ENCODE peak calls at places on chromosomes 6 and 20, in five cellular contexts. S is left lung; R is CD8-positive, alpha-beta memory T cell; P is lower lobe of right lung; F is A549. M is an unnamed sample.

GRCh38 chr20:48807586-48808381 is 20.0 kb downstream of the PREX1 start:
- DNase-seq in S (no peak), P (no peak), R (no peak), F (no peak), M (peak; percentile 76)

GRCh38 chr20:62900692-62901584 is 25.4 kb downstream of the DIDO1 start:
- DNase-seq in P (no peak), R (no peak), S (no peak), F (peak; percentile 57), M (no peak)

GRCh38 chr6:36432151-36432633 is 10.5 kb downstream of the PXT1 start:
- DNase-seq in S (no peak), P (no peak), F (no peak), R (no peak), M (no peak)

GRCh38 chr6:30690403-30691207 is at the start of gene NRM:
- DNase-seq in S (peak; percentile 91), P (peak; percentile 89), F (peak; percentile 60), R (peak; percentile 54), M (peak; percentile 96)

GRCh38 chr20:13262701-13263335 is 41.7 kb downstream of the ISM1 start:
- DNase-seq in P (no peak), S (no peak), R (no peak), F (no peak), M (no peak)

GRCh38 chr20:12581644-12582350 is 427.0 kb upstream of the SPTLC3 start:
- DNase-seq in S (no peak), F (no peak), P (no peak), R (no peak), M (no peak)

GRCh38 chr6:156828280-156828703 is 51.1 kb downstream of the ARID1B start:
- DNase-seq in P (no peak), R (no peak), F (peak; percentile 37), S (no peak), M (no peak)

GRCh38 chr6:25519856-25520255 is 132.2 kb upstream of the SCGN start:
- DNase-seq in P (no peak), S (no peak), F (no peak), R (no peak), M (no peak)

GRCh38 chr6:142542704-142543233 is 241.0 kb downstream of the ADGRG6 start:
- DNase-seq in R (no peak), S (peak; percentile 50), P (no peak), F (no peak), M (peak; percentile 57)

GRCh38 chr6:85680388-85680787 is 37.7 kb upstream of the SYNCRIP start:
- DNase-seq in R (no peak), P (no peak), F (no peak), S (no peak), M (no peak)

GRCh38 chr20:7094438-7094997 is 327.0 kb downstream of the BMP2 start:
- DNase-seq in R (no peak), S (no peak), F (peak; percentile 5), P (no peak), M (peak; percentile 7)

GRCh38 chr6:134589512-134589911 is 271.6 kb upstream of the SGK1 start:
- DNase-seq in R (no peak), S (no peak), P (no peak), F (peak; percentile 67), M (no peak)

GRCh38 chr20:22408521-22409402 is 175.6 kb downstream of the FOXA2 start:
- DNase-seq in F (no peak), S (no peak), P (no peak), R (no peak), M (no peak)

GRCh38 chr6:169971951-169972651 is 220.7 kb downstream of the ERMARD start:
- DNase-seq in R (no peak), P (no peak), S (no peak), F (no peak), M (no peak)

GRCh38 chr20:58699246-58700107 is 6.9 kb downstream of the NPEPL1 start:
- DNase-seq in F (no peak), P (no peak), S (peak; percentile 30), R (no peak), M (peak; percentile 74)

GRCh38 chr6:32083812-32084768 is 25.0 kb downstream of the TNXB start:
- DNase-seq in R (no peak), S (no peak), P (no peak), F (no peak), M (peak; percentile 60)
- H3K4me1 ChIP-seq in R (no peaks in the 10 kb centered on the region), S (peaks cover 23% of the 10 kb centered on the region), P (peaks cover 42% of the 10 kb centered on the region), F (peaks cover 7% of the 10 kb centered on the region), M (peaks cover 6% of the 10 kb centered on the region)

DNA sequence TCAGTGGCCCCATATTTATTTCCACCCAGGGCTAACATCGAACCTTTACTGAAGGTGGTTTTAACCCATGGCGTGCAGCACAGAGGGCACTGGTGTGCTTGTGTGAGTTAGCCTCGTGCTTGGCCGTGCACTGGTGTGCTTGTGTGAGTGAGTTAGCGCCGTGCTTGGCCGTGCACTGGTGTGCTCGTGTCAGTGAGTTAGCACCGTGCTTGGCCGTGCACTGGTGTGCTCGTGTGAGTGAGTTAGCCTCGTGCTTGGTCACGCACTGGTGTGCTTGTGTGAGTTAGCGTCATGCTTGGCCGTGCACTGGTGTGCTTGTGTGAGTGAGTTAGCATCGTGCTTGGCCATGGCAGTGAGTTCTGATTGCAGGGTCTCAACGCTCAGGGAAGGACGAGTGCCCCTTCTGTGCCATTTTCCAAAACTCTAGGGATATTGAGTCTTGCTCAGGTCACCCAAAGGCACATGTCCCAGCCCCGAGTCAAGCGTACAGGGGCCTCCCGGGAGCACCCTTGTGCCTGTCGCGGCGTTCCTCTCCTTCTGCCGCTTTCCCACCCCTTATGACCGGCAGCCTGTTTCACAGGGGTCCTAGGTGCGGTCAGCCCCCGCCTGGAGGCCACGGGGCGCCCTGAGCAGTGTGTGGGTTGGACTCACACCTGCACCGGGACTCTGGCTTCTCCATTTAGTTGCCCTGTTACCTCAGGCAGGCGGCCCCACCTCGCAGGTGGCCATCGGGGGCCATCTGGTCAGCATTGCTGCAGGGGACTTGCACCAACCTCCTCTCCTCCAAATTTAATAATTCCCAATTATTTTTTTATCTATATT is 399.1 kb downstream of the CDH4 start:
- DNase-seq in P (no peak), S (no peak), F (no peak), R (no peak), M (no peak)
- H3K4me1 ChIP-seq in P (no peaks in the 10 kb centered on the region), S (no peaks in the 10 kb centered on the region), F (no peaks in the 10 kb centered on the region), R (no peaks in the 10 kb centered on the region), M (no peaks in the 10 kb centered on the region)

GRCh38 chr6:109449789-109450673 is 5.5 kb downstream of the MICAL1 start:
- DNase-seq in F (no peak), S (no peak), R (peak; percentile 50), P (no peak), M (no peak)
- H3K4me1 ChIP-seq in F (peaks cover 3% of the 10 kb centered on the region), S (peaks cover 27% of the 10 kb centered on the region), R (peaks cover 35% of the 10 kb centered on the region), P (peaks cover 14% of the 10 kb centered on the region), M (no peaks in the 10 kb centered on the region)

GRCh38 chr20:50930139-50931047 is 844 bp downstream of the ADNP start:
- DNase-seq in S (peak; percentile 38), F (no peak), R (peak; percentile 16), P (peak; percentile 57), M (peak; percentile 77)

GRCh38 chr20:50928469-50928868 is 2.8 kb downstream of the ADNP start:
- DNase-seq in P (no peak), R (no peak), S (no peak), F (no peak), M (no peak)

GRCh38 chr20:50931306-50932015 is at the start of gene ADNP:
- DNase-seq in R (peak; percentile 92), P (peak; percentile 92), F (peak; percentile 58), S (peak; percentile 89), M (peak; percentile 97)

GRCh38 chr20:50931048-50931305 is 260 bp downstream of the ADNP start:
- DNase-seq in S (no peak), P (no peak), F (no peak), R (no peak), M (no peak)

GRCh38 chr20:50929299-50930138 is 1.7 kb downstream of the ADNP start:
- DNase-seq in S (peak; percentile 91), R (peak; percentile 90), P (peak; percentile 93), F (peak; percentile 83), M (peak; percentile 93)
- H3K4me1 ChIP-seq in S (peaks cover 62% of the 10 kb centered on the region), R (peaks cover 52% of the 10 kb centered on the region), P (peaks cover 53% of the 10 kb centered on the region), F (peaks cover 40% of the 10 kb centered on the region), M (peaks cover 7% of the 10 kb centered on the region)

DNA sequence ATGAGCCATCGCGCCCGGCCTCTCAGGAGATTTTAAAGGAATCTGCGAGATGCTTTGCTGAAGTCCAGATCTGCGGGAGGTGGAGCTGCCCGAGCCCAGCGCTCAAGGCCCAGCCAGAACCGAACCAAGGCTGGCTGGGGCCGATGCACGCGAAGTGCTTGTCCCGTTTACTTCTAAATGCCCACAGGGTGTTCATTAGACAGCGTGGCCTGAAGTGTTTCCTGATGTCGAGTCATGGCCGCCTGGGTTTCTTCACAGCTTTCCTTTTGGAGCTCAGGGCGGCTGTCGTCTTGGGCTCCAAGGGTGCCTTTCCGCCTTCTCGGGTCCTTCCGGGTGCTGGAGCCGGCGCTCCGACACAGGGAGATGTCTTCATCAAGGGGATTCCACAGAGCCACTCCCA is 25.1 kb upstream of the CCR6 start:
- DNase-seq in R (no peak), S (no peak), F (no peak), P (no peak), M (no peak)
- H3K4me1 ChIP-seq in R (peaks cover 34% of the 10 kb centered on the region), S (peaks cover 27% of the 10 kb centered on the region), F (no peaks in the 10 kb centered on the region), P (no peaks in the 10 kb centered on the region), M (no peaks in the 10 kb centered on the region)

DNA sequence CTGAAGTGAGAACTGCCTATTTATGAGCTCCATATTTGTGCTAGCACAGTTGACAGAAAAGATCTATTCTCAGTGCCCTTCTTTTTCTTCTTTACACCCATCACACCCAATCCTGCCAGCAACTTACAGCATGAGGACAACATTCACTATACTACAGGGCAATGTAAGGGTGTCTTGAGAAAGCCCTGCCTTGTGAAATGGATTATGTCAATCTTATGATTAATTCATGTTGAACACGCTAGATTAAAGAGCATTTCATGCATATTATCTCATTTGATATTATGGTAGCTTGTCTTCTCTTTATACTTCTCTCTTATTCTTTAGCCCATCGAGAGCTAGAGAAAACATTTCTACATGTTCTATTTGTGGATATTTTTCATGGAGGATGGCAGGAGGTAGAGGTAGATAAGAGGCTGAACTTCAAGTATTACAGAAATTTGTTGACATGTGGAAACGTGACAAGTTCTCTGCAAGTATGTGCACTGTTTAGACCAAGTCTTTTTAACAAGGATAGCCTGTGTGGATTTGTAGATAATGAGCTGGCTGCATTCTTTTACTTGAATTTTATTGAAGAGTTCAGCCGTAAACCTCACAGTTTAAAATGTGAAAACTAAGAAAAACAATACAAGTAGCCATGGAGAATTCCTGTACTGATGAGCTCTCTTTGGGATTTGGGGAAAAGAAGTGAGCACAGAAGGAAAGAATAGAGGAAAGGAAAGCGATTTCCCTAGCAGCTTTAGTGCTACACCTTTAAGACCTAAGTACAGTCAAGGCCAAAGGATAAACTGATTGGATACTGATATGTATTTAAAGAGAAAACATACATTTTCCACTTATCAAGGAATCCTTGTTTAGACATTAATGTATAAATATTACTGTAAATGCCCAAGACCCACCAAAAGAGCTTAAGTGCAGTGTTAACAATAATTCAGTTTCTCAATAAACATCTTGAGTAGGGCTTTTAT is 212.1 kb downstream of the ARHGAP18 start:
- DNase-seq in R (no peak), S (no peak), F (no peak), P (no peak), M (no peak)
- H3K4me1 ChIP-seq in R (peaks cover 8% of the 10 kb centered on the region), S (peaks cover 45% of the 10 kb centered on the region), F (peaks cover 53% of the 10 kb centered on the region), P (peaks cover 18% of the 10 kb centered on the region), M (peaks cover 5% of the 10 kb centered on the region)

M was measured in right cardiac atrium.